ENCODE peak calls at places on chromosomes 2 and 18, in six cellular contexts. X is A549, Q is IMR-90, D is K562, T is GM12878, W is HepG2. N is an unnamed sample.

GRCh38 chr2:26989156-26989555 is 18.7 kb downstream of the MAPRE3 start:
- DNase-seq in X (no peak), Q (peak; percentile 61), D (no peak), T (no peak), W (no peak), N (no peak)

GRCh38 chr18:44911773-44912172 is 231.1 kb downstream of the SETBP1 start:
- DNase-seq in X (no peak), Q (no peak), D (no peak), T (no peak), W (no peak), N (no peak)

GRCh38 chr2:133561045-133561852 is 7.0 kb downstream of the NCKAP5 start:
- DNase-seq in X (no peak), Q (peak; percentile 90), D (peak; percentile 30), T (no peak), W (peak; percentile 33), N (peak; percentile 28)

GRCh38 chr2:24859968-24860600 is 60.0 kb downstream of the ADCY3 start:
- DNase-seq in X (no peak), Q (no peak), D (no peak), T (no peak), W (no peak), N (no peak)

GRCh38 chr2:191691016-191691725 is 13.2 kb downstream of the NABP1 start:
- DNase-seq in X (peak; percentile 68), Q (peak; percentile 87), D (peak; percentile 75), T (peak; percentile 59), W (peak; percentile 81), N (peak; percentile 67)

GRCh38 chr2:8821276-8822217 is 15.9 kb downstream of the KIDINS220 start:
- DNase-seq in X (no peak), Q (peak; percentile 56), D (no peak), T (no peak), W (peak; percentile 79), N (no peak)

GRCh38 chr2:18605115-18605514 is 15.7 kb upstream of the NT5C1B start:
- DNase-seq in X (no peak), Q (no peak), D (no peak), T (no peak), W (no peak), N (no peak)

GRCh38 chr2:172213116-172213515 is 110.4 kb upstream of the DLX2 start:
- DNase-seq in X (no peak), Q (no peak), D (no peak), T (no peak), W (no peak), N (no peak)

GRCh38 chr2:218367415-218368149 is 10.9 kb downstream of the CATIP start:
- DNase-seq in X (peak; percentile 78), Q (peak; percentile 32), D (peak; percentile 91), T (peak; percentile 51), W (no peak), N (no peak)

GRCh38 chr2:115161531-115162453 is 719.4 kb downstream of the DPP10 start:
- DNase-seq in X (no peak), Q (no peak), D (no peak), T (no peak), W (no peak), N (no peak)

GRCh38 chr2:29417630-29418029 is 302.4 kb downstream of the CLIP4 start:
- DNase-seq in X (no peak), Q (no peak), D (no peak), T (no peak), W (no peak), N (no peak)

GRCh38 chr2:40405440-40405839 is 46.5 kb downstream of the SLC8A1 start:
- DNase-seq in X (no peak), Q (peak; percentile 63), D (no peak), T (no peak), W (no peak), N (no peak)

GRCh38 chr2:189631849-189632248 is 29.4 kb upstream of the ASNSD1 start:
- DNase-seq in X (no peak), Q (no peak), D (no peak), T (no peak), W (no peak), N (no peak)

GRCh38 chr2:176093145-176093888 is 796 bp downstream of the HOXD13 start:
- DNase-seq in X (no peak), Q (no peak), D (no peak), T (no peak), W (no peak), N (no peak)

GRCh38 chr18:75204978-75205759 is 3.8 kb downstream of the PTGR3 start:
- DNase-seq in X (no peak), Q (peak; percentile 23), D (no peak), T (no peak), W (no peak), N (no peak)

GRCh38 chr2:220394433-220394832 is 767.0 kb downstream of the SLC4A3 start:
- DNase-seq in X (no peak), Q (peak; percentile 58), D (no peak), T (no peak), W (no peak), N (no peak)

GRCh38 chr2:233699424-233700027 is 6.8 kb downstream of the UGT1A6 start:
- DNase-seq in X (no peak), Q (no peak), D (no peak), T (no peak), W (no peak), N (no peak)

GRCh38 chr2:111923271-111923670 is 24.9 kb downstream of the MERTK start:
- DNase-seq in X (no peak), Q (peak; percentile 74), D (no peak), T (no peak), W (no peak), N (no peak)

GRCh38 chr2:134669731-134670669 is 48.8 kb downstream of the TMEM163 start:
- DNase-seq in X (no peak), Q (no peak), D (no peak), T (no peak), W (no peak), N (no peak)

GRCh38 chr2:56117764-56118163 is 66.0 kb upstream of the CCDC85A start:
- DNase-seq in X (no peak), Q (no peak), D (peak; percentile 16), T (no peak), W (no peak), N (no peak)

GRCh38 chr2:205755923-205756322 is 73.6 kb downstream of the NRP2 start:
- DNase-seq in X (no peak), Q (peak; percentile 37), D (no peak), T (no peak), W (no peak), N (no peak)

GRCh38 chr2:160417745-160418397 is 75.7 kb downstream of the RBMS1 start:
- DNase-seq in X (no peak), Q (peak; percentile 95), D (no peak), T (no peak), W (no peak), N (no peak)

GRCh38 chr2:219252570-219252899 is 508 bp upstream of the TUBA4B start:
- DNase-seq in X (peak; percentile 7), Q (no peak), D (peak; percentile 26), T (no peak), W (no peak), N (no peak)

GRCh38 chr2:108548221-108549003 is 14.1 kb downstream of the LIMS1 start:
- DNase-seq in X (no peak), Q (peak; percentile 82), D (no peak), T (no peak), W (no peak), N (no peak)

GRCh38 chr2:70817284-70817954 is 3.0 kb downstream of the CLEC4F start:
- DNase-seq in X (no peak), Q (no peak), D (no peak), T (no peak), W (no peak), N (no peak)

GRCh38 chr18:48193521-48194251 is 215.5 kb downstream of the ZBTB7C start:
- DNase-seq in X (no peak), Q (no peak), D (no peak), T (no peak), W (no peak), N (no peak)

GRCh38 chr2:52959801-52960200 is 807.8 kb upstream of the CHAC2 start:
- DNase-seq in X (no peak), Q (no peak), D (no peak), T (no peak), W (no peak), N (no peak)

GRCh38 chr2:52956115-52956514 is 811.5 kb upstream of the CHAC2 start:
- DNase-seq in X (no peak), Q (no peak), D (no peak), T (no peak), W (no peak), N (no peak)

GRCh38 chr2:52964916-52965530 is 802.6 kb upstream of the CHAC2 start:
- DNase-seq in X (no peak), Q (no peak), D (no peak), T (no peak), W (no peak), N (no peak)

GRCh38 chr2:52956766-52957165 is 810.8 kb upstream of the CHAC2 start:
- DNase-seq in X (no peak), Q (no peak), D (no peak), T (no peak), W (no peak), N (no peak)

GRCh38 chr2:52960891-52961290 is 806.7 kb upstream of the CHAC2 start:
- DNase-seq in X (no peak), Q (no peak), D (no peak), T (no peak), W (no peak), N (no peak)
- TF ChIP-seq BHLHE40 in X (no peak), Q (no peak), D (no peak), T (no peak), W (no peak), N (no peak)

GRCh38 chr2:44955593-44956449 is 14.3 kb downstream of the SIX3 start:
- DNase-seq in X (peak; percentile 79), Q (peak; percentile 56), D (peak; percentile 75), T (no peak), W (peak; percentile 50), N (peak; percentile 83)
- TF ChIP-seq BHLHE40 in X (no peak), Q (no peak), D (no peak), T (peak; percentile 82), W (peak; percentile 72), N (no peak)

GRCh38 chr2:42944744-42945415 is 152.5 kb upstream of the HAAO start:
- DNase-seq in X (peak; percentile 60), Q (peak; percentile 57), D (peak; percentile 44), T (no peak), W (peak; percentile 59), N (peak; percentile 37)
- TF ChIP-seq BHLHE40 in X (no peak), Q (no peak), D (no peak), T (no peak), W (no peak), N (no peak)

DNA sequence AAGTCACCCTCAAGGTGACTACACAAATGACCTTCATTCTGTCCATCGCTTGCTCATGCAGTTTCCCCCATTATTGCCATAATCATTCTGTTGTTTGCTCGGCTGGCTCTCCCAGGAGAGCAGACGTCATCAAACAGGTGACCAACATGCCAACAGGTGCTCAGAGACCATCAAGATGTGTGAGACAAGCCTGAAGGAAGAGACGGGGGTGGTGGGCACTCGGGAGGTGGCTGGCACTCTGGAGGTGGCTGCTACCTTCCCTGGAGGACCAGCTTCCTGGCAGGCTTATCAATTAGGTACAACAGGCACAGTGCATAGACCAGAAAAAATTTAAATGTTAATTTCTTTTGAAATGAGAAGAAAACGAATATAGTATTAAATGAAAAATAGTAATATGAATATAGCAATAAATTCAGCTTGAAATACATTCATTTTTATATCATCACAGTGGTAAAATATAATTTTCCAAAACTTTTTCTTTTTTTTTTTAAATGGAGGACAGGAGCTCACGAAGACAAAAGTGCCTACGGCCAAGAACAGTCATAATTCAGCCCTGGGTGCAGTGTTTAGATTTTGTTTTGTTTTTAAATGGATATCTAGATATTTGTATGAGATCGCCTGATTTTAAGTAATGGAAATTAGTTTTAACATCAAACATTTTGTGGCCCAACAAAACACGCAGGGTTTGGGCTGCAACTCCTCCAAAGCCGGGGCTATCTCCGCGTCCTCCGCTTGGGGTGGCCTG is 16.9 kb upstream of the HAAO start:
- DNase-seq in X (no peak), Q (no peak), D (no peak), T (no peak), W (no peak), N (no peak)
- TF ChIP-seq BHLHE40 in X (no peak), Q (no peak), D (no peak), T (no peak), W (no peak), N (no peak)

N was measured in HEK293T.